ENCODE peak calls at places on chromosomes 6 and 20, in five cellular contexts. S is astrocyte, W is heart right ventricle, N is prostate gland, R is thyroid gland. J is an unnamed sample.

GRCh38 chr6:45423111-45423900 is 45.6 kb upstream of the SUPT3H start:
- DNase-seq in S (no peak), R (peak; percentile 12), W (peak; percentile 37), N (peak; percentile 14), J (peak; percentile 76)

GRCh38 chr6:83443516-83443915 is 12.7 kb upstream of the ME1 start:
- DNase-seq in S (no peak), R (no peak), N (no peak), W (no peak), J (no peak)

GRCh38 chr20:58268421-58268821 is 40.0 kb upstream of the ANKRD60 start:
- DNase-seq in R (no peak), N (no peak), S (no peak), W (no peak), J (no peak)

GRCh38 chr6:43947860-43948259 is 177.8 kb downstream of the VEGFA start:
- DNase-seq in N (no peak), W (no peak), S (no peak), R (no peak), J (no peak)

GRCh38 chr6:21666788-21667681 is 73.5 kb downstream of the SOX4 start:
- DNase-seq in R (no peak), W (no peak), S (peak; percentile 37), N (no peak), J (no peak)

GRCh38 chr20:2709205-2709981 is 16.8 kb downstream of the EBF4 start:
- DNase-seq in S (no peak), R (peak; percentile 34), W (no peak), N (no peak), J (peak; percentile 66)

GRCh38 chr6:125041740-125042459 is 79.7 kb downstream of the RNF217 start:
- DNase-seq in R (no peak), N (no peak), W (no peak), S (peak; percentile 53), J (no peak)

GRCh38 chr20:60491261-60491660 is 533.0 kb downstream of the CDH26 start:
- DNase-seq in W (no peak), S (no peak), N (no peak), R (no peak), J (no peak)

GRCh38 chr6:130518588-130518987 is 152.8 kb downstream of the TMEM200A start:
- DNase-seq in W (no peak), N (no peak), S (peak; percentile 22), R (no peak), J (no peak)

GRCh38 chr6:107567643-107568042 is 77.7 kb downstream of the SOBP start:
- DNase-seq in N (no peak), R (no peak), W (no peak), S (no peak), J (no peak)

GRCh38 chr6:84597238-84597875 is 167.0 kb downstream of the TBX18 start:
- DNase-seq in N (no peak), R (no peak), S (no peak), W (no peak), J (no peak)

GRCh38 chr6:1390071-1390804 is 862 bp downstream of the FOXF2 start:
- DNase-seq in S (peak; percentile 37), W (no peak), N (peak; percentile 14), R (no peak), J (no peak)

GRCh38 chr6:137496392-137496767 is 2.2 kb upstream of the OLIG3 start:
- DNase-seq in W (no peak), N (no peak), S (no peak), R (no peak), J (no peak)

GRCh38 chr6:41690541-41691330 is 44.7 kb downstream of the TFEB start:
- DNase-seq in R (no peak), N (no peak), S (no peak), W (no peak), J (no peak)

GRCh38 chr20:15345287-15345686 is 1007.9 kb upstream of the FLRT3 start:
- DNase-seq in W (no peak), R (no peak), S (no peak), N (no peak), J (no peak)

GRCh38 chr20:46010491-46011405 is 2.0 kb downstream of the MMP9 start:
- DNase-seq in N (no peak), W (no peak), R (no peak), S (no peak), J (no peak)

GRCh38 chr6:90835584-90836212 is 248.8 kb upstream of the MAP3K7 start:
- DNase-seq in S (no peak), W (no peak), R (no peak), N (no peak), J (no peak)

GRCh38 chr6:14046476-14047068 is 71.0 kb upstream of the CD83 start:
- DNase-seq in N (peak; percentile 21), W (no peak), S (no peak), R (peak; percentile 57), J (no peak)

GRCh38 chr20:8089668-8090067 is 42.4 kb upstream of the PLCB1 start:
- DNase-seq in S (no peak), N (no peak), W (no peak), R (no peak), J (no peak)

GRCh38 chr6:11785449-11785951 is 6.9 kb upstream of the ADTRP start:
- DNase-seq in S (peak; percentile 30), N (peak; percentile 36), W (no peak), R (no peak), J (peak; percentile 12)

GRCh38 chr6:110542311-110543024 is 66.1 kb upstream of the SLC22A16 start:
- DNase-seq in N (no peak), R (no peak), S (no peak), W (peak; percentile 63), J (peak; percentile 31)

GRCh38 chr6:11214438-11214837 is 18.0 kb downstream of the NEDD9 start:
- DNase-seq in W (no peak), R (peak; percentile 69), N (peak; percentile 58), S (no peak), J (peak; percentile 90)

GRCh38 chr20:35269055-35269781 is 8.7 kb downstream of the MMP24OS start:
- DNase-seq in W (peak; percentile 63), N (peak; percentile 61), S (peak; percentile 29), R (peak; percentile 76), J (no peak)

GRCh38 chr20:50335105-50335504 is 144.5 kb downstream of the CEBPB start:
- DNase-seq in R (peak; percentile 65), W (no peak), N (no peak), S (peak; percentile 42), J (no peak)

GRCh38 chr6:153117986-153118886 is 12.8 kb downstream of the RGS17 start:
- DNase-seq in W (no peak), R (no peak), N (no peak), S (peak; percentile 77), J (no peak)

DNA sequence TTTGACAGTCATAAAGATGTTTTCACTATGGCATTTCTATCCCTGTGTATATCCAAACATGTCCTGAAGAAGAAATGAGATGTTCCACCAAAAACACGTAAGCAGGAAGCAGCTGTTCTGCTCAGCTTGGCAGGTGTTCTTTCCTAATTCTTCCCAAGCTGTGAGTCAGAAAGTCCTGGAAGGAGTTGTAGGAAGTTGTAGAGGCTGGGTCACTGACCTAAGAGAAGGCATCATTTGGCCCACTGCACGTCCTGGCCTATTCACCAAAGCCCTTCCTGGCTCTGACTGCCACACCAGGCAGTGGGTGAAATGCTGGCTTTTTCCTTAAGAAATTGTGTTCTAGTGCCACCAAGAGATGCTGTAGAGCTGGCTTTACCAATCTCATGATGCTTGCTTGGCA is 40.3 kb downstream of the STX11 start:
- DNase-seq in S (peak; percentile 59), N (no peak), W (no peak), R (peak; percentile 23), J (peak; percentile 75)
- TF ChIP-seq CTCF in S (no peak), N (no peak), W (peak; percentile 14), R (no peak), J (no peak)

DNA sequence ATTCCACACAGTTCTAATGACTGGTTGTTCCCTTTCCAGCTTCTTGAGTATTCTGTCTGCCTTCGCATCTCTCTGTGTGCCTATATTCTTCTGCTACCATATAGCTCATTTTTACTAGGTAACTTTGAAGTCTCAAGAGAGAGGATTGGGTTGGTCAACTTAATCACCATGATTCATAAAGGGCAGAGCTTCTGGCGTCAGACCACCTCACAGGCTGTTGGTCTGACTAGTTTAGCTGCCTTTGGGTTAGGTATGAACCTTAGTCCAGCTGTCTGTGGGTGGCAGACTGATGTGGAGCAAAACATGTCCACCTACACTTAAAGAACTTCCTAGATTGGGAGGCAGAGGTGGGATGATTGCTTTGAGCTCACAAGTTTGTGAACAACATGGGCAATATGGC is 192.2 kb upstream of the SGK1 start:
- DNase-seq in S (peak; percentile 55), R (no peak), N (no peak), W (no peak), J (no peak)
- H3K27ac ChIP-seq in S (no peak overlapping the region), R (no peak overlapping the region), N (no peak overlapping the region), W (no peak overlapping the region), J (no peak overlapping the region)

GRCh38 chr6:63814459-63814858 is 178.9 kb downstream of the PHF3 start:
- DNase-seq in S (no peak), N (no peak), R (no peak), W (no peak), J (no peak)

GRCh38 chr6:63817492-63818050 is 182.0 kb downstream of the PHF3 start:
- DNase-seq in S (no peak), R (no peak), W (no peak), N (no peak), J (no peak)

GRCh38 chr6:63819831-63820230 is 184.2 kb downstream of the PHF3 start:
- DNase-seq in S (no peak), N (no peak), R (no peak), W (no peak), J (no peak)

GRCh38 chr6:63816401-63816975 is 180.9 kb downstream of the PHF3 start:
- DNase-seq in N (no peak), R (no peak), S (no peak), W (no peak), J (no peak)

GRCh38 chr6:63816979-63817436 is 181.4 kb downstream of the PHF3 start:
- DNase-seq in N (no peak), S (no peak), R (no peak), W (no peak), J (no peak)
- TF ChIP-seq CTCF in N (no peak), S (peak; percentile 15), R (no peak), W (no peak), J (no peak)

DNA sequence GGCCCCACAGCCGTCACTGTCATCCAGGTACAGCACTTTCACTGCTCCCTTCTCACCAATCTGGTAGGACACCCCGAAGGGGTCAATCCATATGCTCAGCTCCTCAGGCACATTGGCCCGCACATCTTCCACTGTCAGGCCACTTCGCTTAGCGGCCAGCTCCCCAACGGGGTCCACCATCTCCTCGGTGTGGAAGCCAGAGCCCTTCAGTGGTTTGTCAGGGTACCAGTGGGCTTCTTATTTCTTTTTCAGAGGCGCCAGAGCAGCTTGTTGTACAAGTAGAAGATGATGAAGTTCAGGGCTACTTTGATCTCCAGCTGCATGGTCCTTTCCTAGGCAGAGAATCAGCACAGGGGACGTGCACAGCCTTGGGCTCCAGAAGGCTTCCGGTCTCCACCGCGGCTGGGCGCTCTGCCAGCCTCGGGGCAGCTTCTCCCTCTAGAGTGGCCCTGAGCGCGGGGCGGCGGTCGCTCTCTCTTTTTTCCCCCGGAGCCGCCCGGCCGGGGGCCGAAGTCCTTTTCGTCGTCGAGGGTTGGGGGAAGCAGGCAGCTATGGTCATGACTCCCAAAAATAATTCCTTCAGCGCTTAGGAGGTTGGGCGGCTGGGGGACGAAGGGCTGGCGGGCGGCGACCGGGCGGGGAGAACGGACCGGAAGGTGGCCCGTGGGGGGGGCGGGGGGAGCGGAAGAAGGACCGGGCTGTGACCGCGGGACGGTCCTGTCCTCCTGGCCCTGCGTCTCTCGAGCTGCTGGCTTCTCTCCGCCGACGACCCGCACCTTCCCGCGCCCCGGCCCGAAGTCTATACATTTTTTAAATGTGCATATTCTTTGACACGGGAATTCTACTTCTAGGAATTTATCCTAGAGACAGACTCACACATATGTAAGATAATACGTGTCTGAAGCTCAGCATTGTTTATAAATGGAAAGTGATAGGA is 6.5 kb upstream of the ZSCAN9 start:
- DNase-seq in W (peak; percentile 85), N (peak; percentile 55), R (peak; percentile 74), S (peak; percentile 47), J (no peak)
- H3K27ac ChIP-seq in W (peak overlapping the region; percentile 80), N (peak overlapping the region; percentile 50), R (no peak overlapping the region), S (no peak overlapping the region), J (peak overlapping the region; percentile 46)